ENCODE peak calls at places on chromosomes 1 and 21, in five cellular contexts. Z is ovary; P is CD8-positive, alpha-beta memory T cell; U is uterus; Y is left ventricle myocardium inferior. A is an unnamed sample. For H3K4me1, the result is how much of the 10 kb centered on the place peaks cover.

GRCh38 chr1:53349369-53349705 is 21.5 kb upstream of the LRP8 start:
- DNase-seq in Z (peak), P (no peak), U (no peak), Y (no peak), A (no peak)

GRCh38 chr1:13759072-13759471 is 59.1 kb downstream of the PRDM2 start:
- DNase-seq in Z (no peak), P (no peak), U (no peak), Y (no peak), A (peak)

GRCh38 chr1:239053269-239053668 is 333.1 kb upstream of the CHRM3 start:
- DNase-seq in Z (no peak), P (no peak), U (no peak), Y (no peak), A (no peak)

GRCh38 chr1:23556661-23557470 is 2.4 kb downstream of the ID3 start:
- DNase-seq in Z (no peak), P (no peak), U (no peak), Y (no peak), A (no peak)

GRCh38 chr1:25122747-25123146 is 109.6 kb downstream of the SYF2 start:
- DNase-seq in Z (no peak), P (no peak), U (no peak), Y (peak), A (no peak)

GRCh38 chr1:58084266-58084665 is 462.3 kb downstream of the OMA1 start:
- DNase-seq in Z (no peak), P (no peak), U (no peak), Y (no peak), A (no peak)

GRCh38 chr1:183655562-183656075 is 2.5 kb upstream of the APOBEC4 start:
- DNase-seq in Z (peak), P (peak), U (peak), Y (peak), A (peak)

GRCh38 chr1:14996133-14997050 is 157.2 kb upstream of the TMEM51 start:
- DNase-seq in Z (no peak), P (no peak), U (no peak), Y (no peak), A (no peak)

GRCh38 chr1:27872059-27872801 is at the start of gene THEMIS2:
- DNase-seq in Z (peak), P (peak), U (peak), Y (peak), A (peak)

GRCh38 chr1:159140474-159140873 is 30.9 kb upstream of the CADM3 start:
- DNase-seq in Z (no peak), P (no peak), U (no peak), Y (no peak), A (no peak)

GRCh38 chr1:88610687-88611086 is 73.4 kb upstream of the PKN2 start:
- DNase-seq in Z (no peak), P (no peak), U (no peak), Y (no peak), A (no peak)

GRCh38 chr1:222788328-222789156 is 26.3 kb upstream of the DISP1 start:
- DNase-seq in Z (no peak), P (no peak), U (no peak), Y (no peak), A (no peak)

GRCh38 chr1:39214021-39214713 is 9.7 kb downstream of the MACF1 start:
- DNase-seq in Z (no peak), P (no peak), U (no peak), Y (peak), A (no peak)

DNA sequence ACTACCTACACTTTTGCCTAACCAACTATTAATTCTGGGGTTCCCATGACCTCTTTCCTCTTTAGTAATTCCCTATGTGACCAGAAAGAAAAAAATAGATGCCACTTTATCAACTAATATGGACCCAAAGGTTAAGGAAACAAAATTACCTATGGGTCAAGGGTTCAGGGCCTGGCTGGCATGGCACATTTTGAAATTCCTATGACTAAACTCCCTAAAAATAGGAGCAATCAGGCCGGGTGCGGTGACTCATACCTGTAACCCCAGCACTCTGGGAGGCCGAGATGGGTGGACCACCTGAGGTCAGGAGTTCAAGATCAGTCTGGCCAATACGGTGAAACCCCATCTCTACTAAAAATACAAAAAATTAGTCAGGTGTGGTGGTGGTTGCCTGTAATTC is 9.9 kb upstream of the THEM4 start:
- DNase-seq in Z (no peak), P (no peak), U (no peak), Y (no peak), A (no peak)
- H3K4me1 ChIP-seq in Z (under half), P (under half), U (under half), Y (under half), A (under half)

GRCh38 chr1:17209446-17209845 is 4.5 kb downstream of the PADI1 start:
- DNase-seq in Z (no peak), P (peak), U (no peak), Y (no peak), A (no peak)
- H3K4me1 ChIP-seq in Z (under half), P (half or more), U (under half), Y (under half), A (under half)

GRCh38 chr1:9291914-9292360 is 757 bp upstream of the SPSB1 start:
- DNase-seq in Z (peak), P (no peak), U (peak), Y (peak), A (peak)
- H3K4me1 ChIP-seq in Z (under half), P (under half), U (under half), Y (half or more), A (under half)

GRCh38 chr1:200904772-200905171 is 10.1 kb downstream of the INAVA start:
- DNase-seq in Z (no peak), P (no peak), U (no peak), Y (no peak), A (no peak)
- H3K4me1 ChIP-seq in Z (under half), P (under half), U (under half), Y (under half), A (under half)

GRCh38 chr21:34792504-34793089 is 123.8 kb downstream of the CLIC6 start:
- DNase-seq in Z (no peak), P (no peak), U (no peak), Y (no peak), A (no peak)

GRCh38 chr21:34793471-34793870 is 124.7 kb downstream of the CLIC6 start:
- DNase-seq in Z (no peak), P (no peak), U (no peak), Y (no peak), A (no peak)

GRCh38 chr21:34790341-34790740 is 121.5 kb downstream of the CLIC6 start:
- DNase-seq in Z (no peak), P (no peak), U (no peak), Y (no peak), A (no peak)

GRCh38 chr21:34790834-34791233 is 122.0 kb downstream of the CLIC6 start:
- DNase-seq in Z (no peak), P (no peak), U (no peak), Y (no peak), A (no peak)

DNA sequence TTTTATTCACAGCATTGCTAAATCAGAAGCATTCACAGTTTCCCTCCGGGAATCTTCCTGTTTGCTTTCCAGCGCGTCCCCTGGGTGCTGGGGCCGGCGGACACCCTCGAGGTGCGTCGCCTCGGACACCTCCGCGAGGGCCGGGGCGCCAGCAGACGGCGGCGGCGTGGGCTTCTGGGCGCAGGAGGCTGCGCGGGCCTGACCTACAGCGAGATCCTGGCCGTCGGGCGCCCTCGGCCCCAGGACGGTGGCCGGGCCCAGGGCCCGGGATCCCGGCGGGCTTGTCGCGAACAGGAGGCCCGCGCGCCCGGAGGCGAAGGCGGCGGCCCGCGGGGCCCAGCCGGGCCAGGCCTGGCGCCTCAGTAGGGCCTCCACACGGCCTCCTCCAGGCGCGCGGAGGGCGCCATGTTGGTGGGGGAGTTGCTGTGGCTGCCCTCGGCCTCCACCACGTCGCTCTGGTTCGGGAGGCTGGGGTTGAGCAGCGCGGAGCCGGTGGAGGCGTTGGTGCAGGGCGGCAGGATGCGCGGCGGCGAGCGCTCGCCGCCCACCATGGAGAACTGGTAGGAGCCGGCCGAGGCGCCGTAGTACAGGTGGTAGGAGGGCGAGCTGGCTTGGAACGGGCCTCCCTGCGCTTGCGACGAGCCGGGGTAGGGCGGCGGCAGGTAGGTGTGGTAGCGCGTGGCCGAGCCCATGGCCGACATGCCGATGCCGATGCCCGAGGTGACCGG is 123.1 kb downstream of the CLIC6 start:
- DNase-seq in Z (no peak), P (no peak), U (no peak), Y (no peak), A (peak)
- H3K4me1 ChIP-seq in Z (under half), P (under half), U (under half), Y (under half), A (under half)

DNA sequence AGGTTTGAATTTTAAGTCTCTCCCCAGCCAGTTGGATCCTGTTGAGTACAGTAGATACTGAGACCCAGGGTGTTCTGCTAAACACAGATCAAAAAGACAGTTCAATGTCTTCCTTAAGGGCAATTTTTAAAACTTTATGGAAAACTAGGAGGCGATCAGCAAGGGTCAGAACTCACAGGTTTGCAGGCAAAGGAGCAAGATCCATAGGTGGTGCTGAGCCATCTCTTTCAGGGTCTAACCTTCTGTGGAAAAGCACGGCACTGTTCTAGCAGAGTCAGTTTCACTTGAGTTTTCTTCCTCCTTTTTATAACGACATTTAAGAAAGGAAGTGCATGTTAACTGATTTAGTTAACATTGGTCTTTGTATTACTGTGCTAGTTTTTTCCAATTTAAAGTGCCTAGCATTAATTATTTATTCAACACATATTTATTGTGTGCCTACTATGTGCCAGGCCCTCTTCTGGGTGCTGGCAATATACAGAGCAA is at the start of gene CD84:
- DNase-seq in Z (no peak), P (no peak), U (no peak), Y (no peak), A (no peak)
- H3K4me1 ChIP-seq in Z (under half), P (half or more), U (under half), Y (under half), A (under half)

GRCh38 chr1:109368464-109368863 is 29.3 kb downstream of the SORT1 start:
- DNase-seq in Z (no peak), P (no peak), U (no peak), Y (no peak), A (no peak)
- H3K4me1 ChIP-seq in Z (under half), P (under half), U (under half), Y (half or more), A (under half)

DNA sequence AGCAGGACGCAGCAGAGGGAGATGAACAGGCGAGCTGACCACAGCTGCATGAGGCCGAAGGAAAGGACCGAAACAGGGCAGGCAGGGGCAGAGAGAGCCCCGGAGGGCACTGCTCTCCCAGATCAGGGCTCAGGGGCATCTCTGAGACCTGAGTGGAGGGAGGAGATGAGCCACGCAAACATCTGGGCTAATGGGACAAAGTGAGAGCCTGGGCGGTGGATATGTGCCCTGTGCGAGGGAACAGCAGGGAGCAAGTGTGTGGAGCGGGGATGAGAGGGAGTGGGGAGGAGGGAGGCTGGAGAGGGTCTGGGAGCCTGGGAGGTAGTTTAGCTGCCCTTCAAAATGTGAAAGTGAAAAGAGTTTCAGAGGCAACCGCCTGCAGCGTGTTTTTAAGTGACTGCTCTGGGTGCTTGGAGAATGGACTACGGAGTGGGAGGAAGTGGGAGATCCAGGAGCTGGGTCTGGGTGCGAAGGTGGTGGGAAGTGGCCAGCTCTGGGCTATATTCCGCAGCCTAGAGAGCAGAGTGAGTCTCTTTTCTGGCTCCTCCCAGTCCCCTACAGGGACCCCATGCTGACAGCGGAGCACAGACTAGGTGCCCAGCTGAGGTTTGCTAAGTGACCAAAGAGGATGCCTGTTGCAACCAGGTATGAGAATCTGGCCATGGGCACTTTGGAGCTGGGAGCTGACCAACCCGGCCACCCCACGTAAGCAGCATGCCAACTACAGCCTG is 114.6 kb upstream of the IFFO2 start:
- DNase-seq in Z (no peak), P (no peak), U (no peak), Y (no peak), A (no peak)
- H3K4me1 ChIP-seq in Z (under half), P (half or more), U (under half), Y (half or more), A (under half)

A was measured in pancreas.